ENCODE peak calls at places on chromosome 1, in eight cellular contexts. One of them, this sample, is unnamed.

GRCh38 chr1:174114106-174114505 is 45.2 kb upstream of the RABGAP1L start:
- DNase-seq in HCT116: no peak
- DNase-seq in GM23338: no peak
- DNase-seq in H1: no peak
- DNase-seq in GM12878: no peak
- DNase-seq in SK-N-SH: no peak
- DNase-seq in K562: no peak
- DNase-seq in HepG2: no peak
- DNase-seq in this sample: no peak

GRCh38 chr1:176111835-176112234 is 95.3 kb downstream of the COP1 start:
- DNase-seq in HCT116: no peak
- DNase-seq in GM23338: no peak
- DNase-seq in H1: no peak
- DNase-seq in GM12878: no peak
- DNase-seq in SK-N-SH: no peak
- DNase-seq in K562: no peak
- DNase-seq in HepG2: no peak
- DNase-seq in this sample: no peak

GRCh38 chr1:16053781-16054502 is 10.4 kb downstream of the CLCNKB start:
- DNase-seq in HCT116: no peak
- DNase-seq in GM23338: no peak
- DNase-seq in H1: no peak
- DNase-seq in GM12878: no peak
- DNase-seq in SK-N-SH: no peak
- DNase-seq in K562: peak
- DNase-seq in HepG2: no peak
- DNase-seq in this sample: no peak

GRCh38 chr1:201183209-201183608 is 7.4 kb upstream of the IGFN1 start:
- DNase-seq in HCT116: no peak
- DNase-seq in GM23338: no peak
- DNase-seq in H1: no peak
- DNase-seq in GM12878: no peak
- DNase-seq in SK-N-SH: no peak
- DNase-seq in K562: no peak
- DNase-seq in HepG2: no peak
- DNase-seq in this sample: no peak

GRCh38 chr1:25651036-25651640 is 34.5 kb downstream of the MAN1C1 start:
- DNase-seq in HCT116: no peak
- DNase-seq in GM23338: no peak
- DNase-seq in H1: peak
- DNase-seq in GM12878: no peak
- DNase-seq in SK-N-SH: peak
- DNase-seq in K562: no peak
- DNase-seq in HepG2: no peak
- DNase-seq in this sample: no peak

GRCh38 chr1:241591317-241591716 is 48.9 kb downstream of the CHML start:
- DNase-seq in HCT116: no peak
- DNase-seq in GM23338: no peak
- DNase-seq in H1: no peak
- DNase-seq in GM12878: no peak
- DNase-seq in SK-N-SH: no peak
- DNase-seq in K562: no peak
- DNase-seq in HepG2: no peak
- DNase-seq in this sample: no peak

GRCh38 chr1:25022361-25023189 is 92.5 kb upstream of the RUNX3 start:
- DNase-seq in HCT116: peak
- DNase-seq in GM23338: peak
- DNase-seq in H1: no peak
- DNase-seq in GM12878: peak
- DNase-seq in SK-N-SH: no peak
- DNase-seq in K562: no peak
- DNase-seq in HepG2: peak
- DNase-seq in this sample: no peak

GRCh38 chr1:113760102-113760804 is 967 bp upstream of the PHTF1 start:
- DNase-seq in HCT116: no peak
- DNase-seq in GM23338: no peak
- DNase-seq in H1: no peak
- DNase-seq in GM12878: no peak
- DNase-seq in SK-N-SH: no peak
- DNase-seq in K562: no peak
- DNase-seq in HepG2: no peak
- DNase-seq in this sample: no peak

GRCh38 chr1:201436461-201436860 is 14.9 kb upstream of the TNNI1 start:
- DNase-seq in HCT116: peak
- DNase-seq in GM23338: peak
- DNase-seq in H1: peak
- DNase-seq in GM12878: no peak
- DNase-seq in SK-N-SH: no peak
- DNase-seq in K562: peak
- DNase-seq in HepG2: peak
- DNase-seq in this sample: no peak

GRCh38 chr1:29497395-29498125 is 261.2 kb downstream of the PTPRU start:
- DNase-seq in HCT116: no peak
- DNase-seq in GM23338: no peak
- DNase-seq in H1: no peak
- DNase-seq in GM12878: no peak
- DNase-seq in SK-N-SH: no peak
- DNase-seq in K562: no peak
- DNase-seq in HepG2: no peak
- DNase-seq in this sample: no peak

GRCh38 chr1:187891993-187892392 is 1063.2 kb downstream of the PLA2G4A start:
- DNase-seq in HCT116: no peak
- DNase-seq in GM23338: no peak
- DNase-seq in H1: no peak
- DNase-seq in GM12878: no peak
- DNase-seq in SK-N-SH: no peak
- DNase-seq in K562: no peak
- DNase-seq in HepG2: no peak
- DNase-seq in this sample: no peak

GRCh38 chr1:9703165-9703509 is 51.6 kb downstream of the PIK3CD start:
- DNase-seq in HCT116: no peak
- DNase-seq in GM23338: no peak
- DNase-seq in H1: no peak
- DNase-seq in GM12878: no peak
- DNase-seq in SK-N-SH: no peak
- DNase-seq in K562: peak
- DNase-seq in HepG2: no peak
- DNase-seq in this sample: no peak

GRCh38 chr1:160829766-160830165 is 32.9 kb downstream of the CD244 start:
- DNase-seq in HCT116: no peak
- DNase-seq in GM23338: no peak
- DNase-seq in H1: no peak
- DNase-seq in GM12878: no peak
- DNase-seq in SK-N-SH: no peak
- DNase-seq in K562: no peak
- DNase-seq in HepG2: no peak
- DNase-seq in this sample: no peak

GRCh38 chr1:13784971-13785370 is 85.0 kb downstream of the PRDM2 start:
- DNase-seq in HCT116: no peak
- DNase-seq in GM23338: no peak
- DNase-seq in H1: no peak
- DNase-seq in GM12878: no peak
- DNase-seq in SK-N-SH: no peak
- DNase-seq in K562: no peak
- DNase-seq in HepG2: no peak
- DNase-seq in this sample: no peak

GRCh38 chr1:151158751-151159251 is 2.4 kb downstream of the TNFAIP8L2 start:
- DNase-seq in HCT116: no peak
- DNase-seq in GM23338: peak
- DNase-seq in H1: no peak
- DNase-seq in GM12878: no peak
- DNase-seq in SK-N-SH: no peak
- DNase-seq in K562: no peak
- DNase-seq in HepG2: no peak
- DNase-seq in this sample: no peak

GRCh38 chr1:65979145-65979544 is 186.4 kb downstream of the PDE4B start:
- DNase-seq in HCT116: no peak
- DNase-seq in GM23338: no peak
- DNase-seq in H1: no peak
- DNase-seq in GM12878: no peak
- DNase-seq in SK-N-SH: no peak
- DNase-seq in K562: no peak
- DNase-seq in HepG2: no peak
- DNase-seq in this sample: no peak

GRCh38 chr1:102863704-102864103 is 244.6 kb downstream of the COL11A1 start:
- DNase-seq in HCT116: no peak
- DNase-seq in GM23338: no peak
- DNase-seq in H1: no peak
- DNase-seq in GM12878: no peak
- DNase-seq in SK-N-SH: peak
- DNase-seq in K562: no peak
- DNase-seq in HepG2: no peak
- DNase-seq in this sample: no peak

GRCh38 chr1:227934476-227935313 is 13.0 kb downstream of the WNT9A start:
- DNase-seq in HCT116: peak
- DNase-seq in GM23338: no peak
- DNase-seq in H1: no peak
- DNase-seq in GM12878: no peak
- DNase-seq in SK-N-SH: no peak
- DNase-seq in K562: peak
- DNase-seq in HepG2: peak
- DNase-seq in this sample: peak

GRCh38 chr1:56676571-56677035 is 31.5 kb downstream of the PRKAA2 start:
- DNase-seq in HCT116: no peak
- DNase-seq in GM23338: no peak
- DNase-seq in H1: no peak
- DNase-seq in GM12878: no peak
- DNase-seq in SK-N-SH: no peak
- DNase-seq in K562: no peak
- DNase-seq in HepG2: no peak
- DNase-seq in this sample: peak

GRCh38 chr1:156602557-156602993 is 1.3 kb upstream of the GPATCH4 start:
- DNase-seq in HCT116: peak
- DNase-seq in GM23338: peak
- DNase-seq in H1: no peak
- DNase-seq in GM12878: no peak
- DNase-seq in SK-N-SH: no peak
- DNase-seq in K562: peak
- DNase-seq in HepG2: no peak
- DNase-seq in this sample: no peak

GRCh38 chr1:248873993-248874671 is 15.2 kb upstream of the ZNF692 start:
- DNase-seq in HCT116: peak
- DNase-seq in GM23338: peak
- DNase-seq in H1: peak
- DNase-seq in GM12878: peak
- DNase-seq in SK-N-SH: peak
- DNase-seq in K562: peak
- DNase-seq in HepG2: peak
- DNase-seq in this sample: peak

GRCh38 chr1:163588796-163589195 is 267.0 kb downstream of the NUF2 start:
- DNase-seq in HCT116: no peak
- DNase-seq in GM23338: no peak
- DNase-seq in H1: no peak
- DNase-seq in GM12878: no peak
- DNase-seq in SK-N-SH: no peak
- DNase-seq in K562: no peak
- DNase-seq in HepG2: no peak
- DNase-seq in this sample: no peak

GRCh38 chr1:240100351-240100750 is 8.7 kb downstream of the FMN2 start:
- DNase-seq in HCT116: no peak
- DNase-seq in GM23338: no peak
- DNase-seq in H1: no peak
- DNase-seq in GM12878: no peak
- DNase-seq in SK-N-SH: no peak
- DNase-seq in K562: no peak
- DNase-seq in HepG2: no peak
- DNase-seq in this sample: no peak
- TF ChIP-seq POLR2AphosphoS5 in HCT116: no peak
- TF ChIP-seq POLR2AphosphoS5 in GM23338: no peak
- TF ChIP-seq POLR2AphosphoS5 in H1: no peak
- TF ChIP-seq POLR2AphosphoS5 in GM12878: no peak
- TF ChIP-seq POLR2AphosphoS5 in SK-N-SH: no peak
- TF ChIP-seq POLR2AphosphoS5 in K562: no peak
- TF ChIP-seq POLR2AphosphoS5 in HepG2: no peak
- TF ChIP-seq POLR2AphosphoS5 in this sample: no peak

GRCh38 chr1:39165049-39165448 is 39.4 kb upstream of the MACF1 start:
- DNase-seq in HCT116: no peak
- DNase-seq in GM23338: no peak
- DNase-seq in H1: no peak
- DNase-seq in GM12878: no peak
- DNase-seq in SK-N-SH: no peak
- DNase-seq in K562: no peak
- DNase-seq in HepG2: no peak
- DNase-seq in this sample: peak
- H3K4me2 ChIP-seq in HCT116: no peak
- H3K4me2 ChIP-seq in GM23338: peak
- H3K4me2 ChIP-seq in H1: peak
- H3K4me2 ChIP-seq in GM12878: no peak
- H3K4me2 ChIP-seq in SK-N-SH: no peak
- H3K4me2 ChIP-seq in K562: peak
- H3K4me2 ChIP-seq in HepG2: no peak
- H3K4me2 ChIP-seq in this sample: no peak

DNA sequence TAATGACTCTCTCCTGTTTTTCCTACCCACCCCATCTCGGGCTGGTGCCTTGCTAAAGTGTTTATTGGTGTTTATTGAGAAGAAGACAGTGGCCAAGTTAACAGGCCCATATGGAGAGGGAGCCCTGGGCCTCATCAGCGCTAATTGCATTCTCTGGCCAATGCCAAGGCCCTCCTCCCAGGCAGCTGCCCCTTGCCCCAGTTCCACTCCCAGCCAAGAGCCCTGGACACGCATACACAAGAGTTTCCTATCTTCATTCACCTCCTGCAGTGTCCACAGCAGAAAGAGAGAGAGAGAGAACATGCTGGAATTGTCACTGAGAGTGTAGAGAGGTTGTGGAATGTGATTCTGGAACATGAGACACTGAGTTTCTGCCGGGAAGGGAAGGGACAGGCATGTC is 25.4 kb upstream of the VWA5B1 start:
- DNase-seq in HCT116: no peak
- DNase-seq in GM23338: no peak
- DNase-seq in H1: no peak
- DNase-seq in GM12878: no peak
- DNase-seq in SK-N-SH: no peak
- DNase-seq in K562: no peak
- DNase-seq in HepG2: no peak
- DNase-seq in this sample: no peak
- H2AFZ ChIP-seq in HCT116: no peak
- H2AFZ ChIP-seq in GM23338: no peak
- H2AFZ ChIP-seq in H1: no peak
- H2AFZ ChIP-seq in GM12878: no peak
- H2AFZ ChIP-seq in SK-N-SH: no peak
- H2AFZ ChIP-seq in K562: no peak
- H2AFZ ChIP-seq in HepG2: no peak
- H2AFZ ChIP-seq in this sample: no peak

DNA sequence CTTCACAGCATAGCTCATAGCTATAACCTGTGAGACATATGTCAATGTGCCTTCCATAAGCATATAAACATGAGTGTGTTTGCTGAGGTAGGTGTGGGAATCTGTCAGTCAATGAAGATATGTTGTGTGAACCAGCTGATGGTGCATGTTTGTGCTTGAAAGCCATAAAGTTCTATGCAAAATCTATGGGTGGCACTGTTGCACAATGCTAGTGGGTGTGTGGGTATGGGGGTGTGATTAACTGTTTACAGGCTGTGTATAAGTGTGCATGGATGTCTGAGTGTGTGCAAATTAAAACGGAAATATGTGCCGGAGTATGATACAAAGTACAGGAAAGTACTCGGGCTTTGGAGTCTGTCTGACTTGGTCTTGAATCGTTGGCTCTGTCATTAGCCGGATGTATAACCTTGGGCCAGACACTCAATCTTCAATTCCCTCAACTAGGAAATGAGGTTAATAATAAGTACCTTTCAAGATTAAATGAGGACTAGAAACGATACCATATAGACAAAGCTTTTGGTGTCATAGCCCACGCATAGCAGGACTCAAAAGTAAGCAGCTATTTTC is 926 bp upstream of the ATP2B4 start:
- DNase-seq in HCT116: no peak
- DNase-seq in GM23338: no peak
- DNase-seq in H1: no peak
- DNase-seq in GM12878: peak
- DNase-seq in SK-N-SH: peak
- DNase-seq in K562: peak
- DNase-seq in HepG2: peak
- DNase-seq in this sample: peak
- TF ChIP-seq POLR2AphosphoS5 in HCT116: no peak
- TF ChIP-seq POLR2AphosphoS5 in GM23338: no peak
- TF ChIP-seq POLR2AphosphoS5 in H1: no peak
- TF ChIP-seq POLR2AphosphoS5 in GM12878: no peak
- TF ChIP-seq POLR2AphosphoS5 in SK-N-SH: no peak
- TF ChIP-seq POLR2AphosphoS5 in K562: no peak
- TF ChIP-seq POLR2AphosphoS5 in HepG2: no peak
- TF ChIP-seq POLR2AphosphoS5 in this sample: no peak

This sample was measured in endothelial cell of umbilical vein.